ENCODE peak calls at places on chromosomes 4 and X, in four cellular contexts. One of them, this sample, is unnamed.
A peak's percentile ranks its signal among the peaks of the same experiment; 100 is the strongest.

GRCh38 chrX:73337366-73337765 is 109.5 kb upstream of the CDX4 start:
- DNase-seq in H1: no peak
- DNase-seq in K562: no peak
- DNase-seq in GM12878: no peak
- DNase-seq in this sample: no peak

GRCh38 chr4:55172694-55173287 is 47.4 kb upstream of the KDR start:
- DNase-seq in K562: no peak
- DNase-seq in GM12878: no peak
- DNase-seq in H1: no peak
- DNase-seq in this sample: no peak

GRCh38 chr4:173218411-173219125 is 50.0 kb downstream of the GALNT7 start:
- DNase-seq in GM12878: no peak
- DNase-seq in H1: no peak
- DNase-seq in K562: peak; percentile 78
- DNase-seq in this sample: no peak

GRCh38 chr4:82948647-82949204 is 48.2 kb downstream of the THAP9 start:
- DNase-seq in H1: no peak
- DNase-seq in K562: no peak
- DNase-seq in GM12878: no peak
- DNase-seq in this sample: no peak

GRCh38 chr4:86338521-86338920 is 21.3 kb downstream of the MAPK10 start:
- DNase-seq in GM12878: no peak
- DNase-seq in K562: no peak
- DNase-seq in H1: no peak
- DNase-seq in this sample: no peak

GRCh38 chr4:95129708-95130343 is 372.1 kb downstream of the BMPR1B start:
- DNase-seq in GM12878: no peak
- DNase-seq in H1: no peak
- DNase-seq in K562: peak; percentile 13
- DNase-seq in this sample: no peak

GRCh38 chr4:39975488-39976089 is 2.1 kb downstream of the PDS5A start:
- DNase-seq in K562: no peak
- DNase-seq in GM12878: no peak
- DNase-seq in H1: no peak
- DNase-seq in this sample: no peak

GRCh38 chr4:141376769-141377168 is 156.1 kb downstream of the ZNF330 start:
- DNase-seq in K562: no peak
- DNase-seq in GM12878: no peak
- DNase-seq in H1: no peak
- DNase-seq in this sample: no peak

GRCh38 chr4:152380919-152381318 is 155.0 kb downstream of the FBXW7 start:
- DNase-seq in H1: no peak
- DNase-seq in GM12878: no peak
- DNase-seq in K562: no peak
- DNase-seq in this sample: no peak

GRCh38 chr4:37889849-37890500 is 909 bp upstream of the TBC1D1 start:
- DNase-seq in H1: no peak
- DNase-seq in K562: no peak
- DNase-seq in GM12878: no peak
- DNase-seq in this sample: peak; percentile 48

GRCh38 chrX:53287493-53288138 is 6.2 kb upstream of the IQSEC2 start:
- DNase-seq in H1: no peak
- DNase-seq in K562: no peak
- DNase-seq in GM12878: peak; percentile 11
- DNase-seq in this sample: peak; percentile 79

GRCh38 chrX:138026211-138026610 is 460.3 kb downstream of the ZIC3 start:
- DNase-seq in GM12878: no peak
- DNase-seq in K562: peak; percentile 3
- DNase-seq in H1: no peak
- DNase-seq in this sample: peak; percentile 27

GRCh38 chr4:148514041-148514440 is 71.8 kb upstream of the NR3C2 start:
- DNase-seq in K562: no peak
- DNase-seq in GM12878: no peak
- DNase-seq in H1: no peak
- DNase-seq in this sample: no peak

GRCh38 chr4:81838586-81838985 is 366.9 kb upstream of the RASGEF1B start:
- DNase-seq in K562: no peak
- DNase-seq in GM12878: no peak
- DNase-seq in H1: no peak
- DNase-seq in this sample: no peak

GRCh38 chr4:84394386-84394785 is 104.7 kb downstream of the NKX6-1 start:
- DNase-seq in K562: no peak
- DNase-seq in H1: no peak
- DNase-seq in GM12878: no peak
- DNase-seq in this sample: no peak

GRCh38 chrX:101429934-101430333 is 21.9 kb downstream of the HNRNPH2 start:
- DNase-seq in H1: no peak
- DNase-seq in K562: no peak
- DNase-seq in GM12878: no peak
- DNase-seq in this sample: no peak

GRCh38 chr4:3388461-3389185 is 53.1 kb upstream of the HGFAC start:
- DNase-seq in K562: no peak
- DNase-seq in H1: no peak
- DNase-seq in GM12878: peak; percentile 77
- DNase-seq in this sample: peak; percentile 39

GRCh38 chr4:27366424-27366823 is 505.8 kb downstream of the STIM2 start:
- DNase-seq in K562: no peak
- DNase-seq in GM12878: no peak
- DNase-seq in H1: no peak
- DNase-seq in this sample: no peak

GRCh38 chr4:39279416-39279815 is 86.7 kb downstream of the RFC1 start:
- DNase-seq in K562: no peak
- DNase-seq in H1: no peak
- DNase-seq in GM12878: no peak
- DNase-seq in this sample: no peak

GRCh38 chrX:72159769-72160168 is 21.8 kb upstream of the PIN4 start:
- DNase-seq in K562: no peak
- DNase-seq in H1: no peak
- DNase-seq in GM12878: no peak
- DNase-seq in this sample: no peak
- H3K4me2 ChIP-seq in K562: no peak overlapping the region
- H3K4me2 ChIP-seq in H1: no peak overlapping the region
- H3K4me2 ChIP-seq in GM12878: no peak overlapping the region
- H3K4me2 ChIP-seq in this sample: no peak overlapping the region

GRCh38 chr4:136864580-136865185 is 667.6 kb downstream of the PCDH18 start:
- DNase-seq in GM12878: peak; percentile 24
- DNase-seq in H1: no peak
- DNase-seq in K562: peak; percentile 3
- DNase-seq in this sample: peak; percentile 36
- TF ChIP-seq USF2 in GM12878: no peak
- TF ChIP-seq USF2 in H1: no peak
- TF ChIP-seq USF2 in K562: no peak
- TF ChIP-seq USF2 in this sample: no peak

GRCh38 chrX:11591712-11592351 is 73.9 kb downstream of the ARHGAP6 start:
- DNase-seq in GM12878: no peak
- DNase-seq in K562: no peak
- DNase-seq in H1: no peak
- DNase-seq in this sample: no peak
- TF ChIP-seq NRF1 in GM12878: no peak
- TF ChIP-seq NRF1 in K562: no peak
- TF ChIP-seq NRF1 in H1: no peak
- TF ChIP-seq NRF1 in this sample: no peak

GRCh38 chrX:152958524-152959465 is 35.1 kb downstream of the PNMA5 start:
- DNase-seq in H1: peak; percentile 50
- DNase-seq in GM12878: peak; percentile 55
- DNase-seq in K562: peak; percentile 88
- DNase-seq in this sample: peak; percentile 87
- H3K4me2 ChIP-seq in H1: peak overlapping the region; percentile 52
- H3K4me2 ChIP-seq in GM12878: peak overlapping the region; percentile 36
- H3K4me2 ChIP-seq in K562: peak overlapping the region; percentile 36
- H3K4me2 ChIP-seq in this sample: no peak overlapping the region

GRCh38 chr4:138677651-138678202 is 337.9 kb upstream of the NOCT start:
- DNase-seq in H1: no peak
- DNase-seq in GM12878: no peak
- DNase-seq in K562: no peak
- DNase-seq in this sample: no peak
- TF ChIP-seq USF2 in H1: no peak
- TF ChIP-seq USF2 in GM12878: no peak
- TF ChIP-seq USF2 in K562: no peak
- TF ChIP-seq USF2 in this sample: no peak

GRCh38 chr4:105632599-105632998 is 75.9 kb downstream of the INTS12 start:
- DNase-seq in GM12878: no peak
- DNase-seq in K562: no peak
- DNase-seq in H1: no peak
- DNase-seq in this sample: no peak

GRCh38 chr4:105633241-105633640 is 75.2 kb downstream of the INTS12 start:
- DNase-seq in H1: no peak
- DNase-seq in GM12878: no peak
- DNase-seq in K562: no peak
- DNase-seq in this sample: no peak

GRCh38 chr4:105634402-105634801 is 74.1 kb downstream of the INTS12 start:
- DNase-seq in GM12878: no peak
- DNase-seq in K562: no peak
- DNase-seq in H1: no peak
- DNase-seq in this sample: no peak

GRCh38 chr4:105641876-105642275 is 66.6 kb downstream of the INTS12 start:
- DNase-seq in H1: no peak
- DNase-seq in K562: no peak
- DNase-seq in GM12878: no peak
- DNase-seq in this sample: no peak

GRCh38 chr4:105637409-105638258 is 70.9 kb downstream of the INTS12 start:
- DNase-seq in H1: no peak
- DNase-seq in GM12878: peak; percentile 45
- DNase-seq in K562: no peak
- DNase-seq in this sample: peak; percentile 4
- TF ChIP-seq NRF1 in H1: no peak
- TF ChIP-seq NRF1 in GM12878: no peak
- TF ChIP-seq NRF1 in K562: no peak
- TF ChIP-seq NRF1 in this sample: no peak